ENCODE peak calls at places on chromosomes 16 and 17, in five cellular contexts. J is neural progenitor cell, M is HepG2, V is WERI-Rb-1, U is HL-60. R is an unnamed sample.

GRCh38 chr16:3503513-3503912 is 2.7 kb downstream of the CLUAP1 start:
- DNase-seq in J (no peak), M (no peak), V (no peak), U (no peak), R (no peak)

GRCh38 chr17:28511858-28512461 is 5.8 kb downstream of the FOXN1 start:
- DNase-seq in J (no peak), M (no peak), V (peak), U (no peak), R (no peak)

GRCh38 chr17:19533036-19533717 is 477 bp upstream of the SLC47A1 start:
- DNase-seq in J (no peak), M (no peak), V (no peak), U (no peak), R (no peak)

GRCh38 chr17:21510686-21511367 is 134.7 kb downstream of the KCNJ12 start:
- DNase-seq in J (peak), M (no peak), V (no peak), U (no peak), R (no peak)

GRCh38 chr16:16041196-16041892 is 91.9 kb downstream of the ABCC1 start:
- DNase-seq in J (peak), M (no peak), V (no peak), U (no peak), R (no peak)

GRCh38 chr17:74028717-74029116 is 174.8 kb upstream of the RPL38 start:
- DNase-seq in J (no peak), M (no peak), V (no peak), U (no peak), R (no peak)

GRCh38 chr16:80107900-80108299 is 432.9 kb upstream of the DYNLRB2 start:
- DNase-seq in J (no peak), M (no peak), V (no peak), U (no peak), R (no peak)

GRCh38 chr16:74107795-74108610 is 188.6 kb upstream of the PSMD7 start:
- DNase-seq in J (peak), M (peak), V (peak), U (peak), R (no peak)

GRCh38 chr17:82845163-82845807 is 5.5 kb upstream of the ZNF750 start:
- DNase-seq in J (no peak), M (no peak), V (no peak), U (no peak), R (no peak)

GRCh38 chr17:49252148-49252682 is 21.6 kb upstream of the PHOSPHO1 start:
- DNase-seq in J (no peak), M (peak), V (peak), U (peak), R (no peak)

GRCh38 chr16:58105619-58106018 is 23.6 kb downstream of the CFAP20 start:
- DNase-seq in J (no peak), M (no peak), V (no peak), U (no peak), R (no peak)

GRCh38 chr17:21814776-21815175 is 122.5 kb downstream of the KCNJ18 start:
- DNase-seq in J (no peak), M (no peak), V (no peak), U (no peak), R (no peak)

GRCh38 chr17:66508896-66509843 is 206.8 kb downstream of the PRKCA start:
- DNase-seq in J (no peak), M (no peak), V (no peak), U (no peak), R (no peak)

GRCh38 chr17:79602621-79603020 is 8.2 kb downstream of the RBFOX3 start:
- DNase-seq in J (no peak), M (no peak), V (no peak), U (no peak), R (no peak)

GRCh38 chr17:37702605-37703004 is 42.3 kb downstream of the HNF1B start:
- DNase-seq in J (no peak), M (no peak), V (no peak), U (no peak), R (peak)

GRCh38 chr16:79598341-79599181 is 2.0 kb downstream of the MAF start:
- DNase-seq in J (peak), M (no peak), V (peak), U (no peak), R (peak)

GRCh38 chr17:43085489-43085888 is 39.7 kb downstream of the BRCA1 start:
- DNase-seq in J (no peak), M (peak), V (no peak), U (no peak), R (peak)

GRCh38 chr17:77436058-77436442 is 295.3 kb downstream of the SEC14L1 start:
- DNase-seq in J (peak), M (no peak), V (peak), U (no peak), R (no peak)

GRCh38 chr16:86895609-86896008 is 317.3 kb downstream of the FOXL1 start:
- DNase-seq in J (no peak), M (no peak), V (no peak), U (no peak), R (no peak)

GRCh38 chr16:14223632-14224031 is 152.5 kb downstream of the MRTFB start:
- DNase-seq in J (no peak), M (no peak), V (no peak), U (no peak), R (no peak)

GRCh38 chr16:76535-77272 is 1.3 kb upstream of the MPG start:
- DNase-seq in J (no peak), M (peak), V (peak), U (peak), R (no peak)

GRCh38 chr17:7549401-7550055 is 670 bp downstream of the TNFSF12 start:
- DNase-seq in J (no peak), M (no peak), V (no peak), U (no peak), R (no peak)

GRCh38 chr17:50772251-50772650 is 4.9 kb upstream of the ANKRD40CL start:
- DNase-seq in J (no peak), M (no peak), V (no peak), U (no peak), R (no peak)

GRCh38 chr16:89274561-89275283 is 57.2 kb downstream of the ZNF778 start:
- DNase-seq in J (no peak), M (no peak), V (no peak), U (no peak), R (no peak)

GRCh38 chr17:73770115-73770848 is 126.0 kb upstream of the SDK2 start:
- DNase-seq in J (no peak), M (no peak), V (peak), U (no peak), R (peak)

GRCh38 chr16:75257886-75258806 is 6.7 kb upstream of the BCAR1 start:
- DNase-seq in J (no peak), M (no peak), V (no peak), U (no peak), R (no peak)

GRCh38 chr16:11109551-11109950 is 146.5 kb downstream of the SOCS1 start:
- DNase-seq in J (no peak), M (no peak), V (no peak), U (no peak), R (no peak)

GRCh38 chr16:83946781-83947566 is 6.1 kb upstream of the OSGIN1 start:
- DNase-seq in J (no peak), M (peak), V (no peak), U (no peak), R (no peak)

GRCh38 chr16:23516366-23517137 is 6.3 kb upstream of the GGA2 start:
- DNase-seq in J (no peak), M (no peak), V (no peak), U (peak), R (no peak)

GRCh38 chr17:68662037-68662432 is 60.9 kb upstream of the FAM20A start:
- DNase-seq in J (no peak), M (no peak), V (no peak), U (no peak), R (no peak)

GRCh38 chr16:72530434-72530833 is 358.5 kb upstream of the PMFBP1 start:
- DNase-seq in J (no peak), M (no peak), V (no peak), U (peak), R (no peak)

GRCh38 chr16:83964684-83965443 is 3.2 kb upstream of the NECAB2 start:
- DNase-seq in J (no peak), M (no peak), V (no peak), U (no peak), R (no peak)

GRCh38 chr16:4814542-4815173 is 12.2 kb upstream of the ROGDI start:
- DNase-seq in J (no peak), M (no peak), V (no peak), U (no peak), R (no peak)

DNA sequence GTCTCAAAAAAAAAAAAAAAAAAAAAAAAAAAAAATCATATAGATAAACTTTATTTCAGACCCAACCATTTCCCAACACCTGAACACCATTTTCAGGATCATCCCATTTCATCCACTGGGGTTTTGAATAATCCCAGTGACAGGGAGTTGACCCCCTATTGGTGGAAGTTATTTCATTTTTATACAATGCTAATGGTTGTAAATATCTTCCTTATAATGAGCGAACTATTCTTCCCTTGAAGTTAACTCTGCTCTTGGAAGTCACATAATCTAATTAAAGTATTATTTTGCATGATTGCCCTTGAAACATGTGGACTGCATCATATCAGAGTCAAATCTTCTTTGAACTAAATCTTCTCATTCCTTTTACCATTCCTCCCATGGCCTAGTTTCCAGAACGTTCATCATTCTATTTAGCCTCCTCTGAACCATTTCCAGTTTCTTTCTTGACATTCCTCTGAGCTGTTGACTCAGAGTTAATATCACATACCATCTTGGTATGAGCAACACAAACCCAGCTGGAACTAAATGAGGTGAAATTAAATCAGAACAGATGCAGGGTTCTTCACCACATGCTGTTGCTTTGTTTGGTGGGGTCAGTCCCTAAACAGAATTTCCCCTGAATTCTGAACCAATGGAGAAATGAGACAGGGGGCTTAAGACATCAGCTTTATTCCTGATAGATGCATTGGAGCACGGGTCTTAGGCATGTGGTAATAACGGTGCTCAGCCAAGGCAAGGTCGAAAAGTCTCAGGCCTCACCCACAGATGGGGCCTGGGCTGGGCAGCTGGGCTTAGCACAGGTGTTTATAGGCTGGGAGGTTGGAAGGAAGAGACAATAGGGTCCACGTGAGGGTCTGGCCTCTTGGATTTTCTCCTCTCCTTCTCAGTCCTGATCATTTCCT is 8.9 kb downstream of the HSD17B2 start:
- DNase-seq in J (peak), M (no peak), V (no peak), U (no peak), R (peak)
- TF ChIP-seq CTCF in J (no peak), M (no peak), V (no peak), U (no peak), R (no peak)

GRCh38 chr17:58329808-58330543 is 1.4 kb upstream of the TSPOAP1 start:
- DNase-seq in J (no peak), M (no peak), V (no peak), U (peak), R (no peak)

GRCh38 chr17:58329035-58329807 is 626 bp upstream of the TSPOAP1 start:
- DNase-seq in J (peak), M (peak), V (peak), U (peak), R (no peak)

GRCh38 chr17:58330997-58331814 is 2.6 kb upstream of the TSPOAP1 start:
- DNase-seq in J (no peak), M (no peak), V (no peak), U (peak), R (no peak)

GRCh38 chr17:58331815-58332719 is 3.5 kb upstream of the TSPOAP1 start:
- DNase-seq in J (no peak), M (no peak), V (no peak), U (peak), R (no peak)

GRCh38 chr17:58330544-58330996 is 2.0 kb upstream of the TSPOAP1 start:
- DNase-seq in J (no peak), M (no peak), V (no peak), U (peak), R (no peak)
- H3K4me3 ChIP-seq in J (no peak), M (no peak), V (no peak), U (peak), R (no peak)

DNA sequence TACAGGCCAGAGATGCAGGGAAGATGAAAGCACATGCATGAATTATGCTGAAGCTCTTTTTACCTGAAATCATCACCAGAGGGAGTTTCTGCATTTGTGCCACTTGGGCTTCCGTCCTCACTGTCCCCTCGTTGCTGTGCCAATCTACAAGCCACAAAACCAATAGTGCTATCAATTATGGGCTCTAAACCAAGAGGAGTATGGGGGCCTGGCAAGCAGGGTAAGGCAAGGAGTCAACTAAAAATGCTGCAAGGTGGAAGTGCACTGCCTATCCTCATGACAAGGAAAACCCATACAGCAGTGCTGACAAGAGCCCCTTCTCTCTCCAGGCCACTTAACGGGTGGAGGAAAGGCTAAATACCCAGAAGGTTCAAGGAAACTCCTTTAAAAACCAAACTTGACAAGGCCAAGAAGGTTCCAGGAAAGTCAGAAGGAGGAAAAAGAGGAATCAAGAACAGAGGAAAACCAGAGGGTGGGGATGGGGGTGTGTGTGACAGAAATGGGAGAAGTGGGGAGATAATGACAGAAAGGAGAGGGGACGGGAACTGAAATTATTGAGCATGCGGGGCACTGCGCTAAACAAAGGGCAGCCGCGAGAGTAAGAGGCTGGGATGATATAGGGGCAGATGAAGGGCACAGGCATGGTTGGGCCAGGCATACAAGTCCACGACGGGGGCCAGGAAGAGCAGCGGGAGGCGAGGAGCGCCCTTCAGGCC is 674 bp downstream of the C17orf75 start:
- DNase-seq in J (no peak), M (peak), V (no peak), U (peak), R (no peak)
- TF ChIP-seq CTCF in J (peak), M (peak), V (peak), U (no peak), R (peak)

DNA sequence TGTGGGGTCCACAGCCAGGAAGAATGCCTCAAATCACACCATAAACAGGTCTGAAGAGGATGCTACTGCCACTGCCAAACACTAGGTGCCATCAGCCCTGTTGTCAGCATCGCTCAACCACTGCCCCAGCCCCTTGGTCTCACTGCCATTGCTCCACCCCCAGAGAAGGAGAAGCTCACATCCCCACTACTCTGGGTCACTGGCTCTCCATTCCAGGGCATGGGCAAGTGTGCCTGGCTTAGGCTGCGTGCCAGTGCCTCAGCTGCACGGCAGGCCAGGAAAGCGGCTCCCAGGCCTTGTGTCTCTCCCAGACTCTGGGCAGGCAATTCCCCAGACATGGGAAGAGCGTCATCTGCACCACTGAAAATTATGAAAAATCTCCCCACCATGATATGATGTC is 1.2 kb upstream of the IGSF6 start:
- DNase-seq in J (no peak), M (no peak), V (no peak), U (no peak), R (no peak)
- H3K4me3 ChIP-seq in J (no peak), M (no peak), V (no peak), U (no peak), R (no peak)

GRCh38 chr17:17681187-17681743 is at the start of gene RAI1:
- DNase-seq in J (peak), M (peak), V (peak), U (peak), R (no peak)
- TF ChIP-seq CTCF in J (peak), M (peak), V (peak), U (no peak), R (peak)

GRCh38 chr16:66936462-66936861 is 1.1 kb downstream of the CES2 start:
- DNase-seq in J (no peak), M (no peak), V (no peak), U (no peak), R (no peak)
- H3K4me3 ChIP-seq in J (no peak), M (peak), V (no peak), U (no peak), R (no peak)

GRCh38 chr16:9136596-9136995 is 45.2 kb downstream of the HAPSTR1 start:
- DNase-seq in J (no peak), M (no peak), V (no peak), U (no peak), R (no peak)

GRCh38 chr16:9141813-9142212 is 50.4 kb downstream of the HAPSTR1 start:
- DNase-seq in J (no peak), M (no peak), V (no peak), U (no peak), R (no peak)

GRCh38 chr16:9139965-9140364 is 48.5 kb downstream of the HAPSTR1 start:
- DNase-seq in J (peak), M (peak), V (peak), U (peak), R (no peak)

GRCh38 chr16:9138021-9138680 is 46.7 kb downstream of the HAPSTR1 start:
- DNase-seq in J (no peak), M (no peak), V (no peak), U (no peak), R (no peak)

DNA sequence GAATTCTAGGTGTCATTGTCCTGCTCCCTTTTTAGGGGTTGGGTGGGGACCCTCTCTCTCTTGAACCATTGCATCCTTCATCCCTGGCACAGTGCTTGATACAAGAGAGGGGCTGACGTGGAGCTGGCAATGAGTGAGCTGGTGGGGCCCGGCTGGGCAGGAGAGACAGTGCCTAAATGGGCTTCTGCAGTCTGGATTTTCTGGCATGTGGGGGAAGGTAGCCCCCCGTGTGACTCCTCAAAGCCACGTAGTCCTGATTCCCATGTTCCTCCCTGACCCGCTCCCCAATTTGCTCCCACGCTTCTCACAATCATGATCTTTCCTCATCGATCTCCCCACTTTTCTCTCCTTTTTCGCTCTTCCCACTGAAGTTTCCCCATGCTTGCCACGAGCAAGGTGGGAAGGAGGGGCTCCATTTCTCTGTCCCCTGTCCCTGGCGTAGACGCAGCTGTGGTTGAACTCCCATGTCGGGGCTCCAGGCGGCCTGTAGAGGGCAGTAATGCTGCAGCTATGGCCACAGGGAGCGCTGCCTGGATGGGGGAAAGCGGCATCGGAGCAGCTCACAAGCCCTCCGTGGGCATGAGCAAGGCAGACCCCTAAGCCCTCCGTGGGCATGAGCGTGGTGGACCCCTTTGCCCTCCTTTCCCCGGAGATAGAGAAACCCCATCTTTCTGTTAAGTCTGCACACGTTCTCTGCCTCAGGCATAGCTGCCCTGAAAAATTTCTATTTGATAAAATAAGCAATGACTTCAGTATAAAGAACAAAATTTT is 47.5 kb downstream of the HAPSTR1 start:
- DNase-seq in J (peak), M (peak), V (peak), U (peak), R (no peak)
- TF ChIP-seq CTCF in J (peak), M (peak), V (peak), U (peak), R (peak)

DNA sequence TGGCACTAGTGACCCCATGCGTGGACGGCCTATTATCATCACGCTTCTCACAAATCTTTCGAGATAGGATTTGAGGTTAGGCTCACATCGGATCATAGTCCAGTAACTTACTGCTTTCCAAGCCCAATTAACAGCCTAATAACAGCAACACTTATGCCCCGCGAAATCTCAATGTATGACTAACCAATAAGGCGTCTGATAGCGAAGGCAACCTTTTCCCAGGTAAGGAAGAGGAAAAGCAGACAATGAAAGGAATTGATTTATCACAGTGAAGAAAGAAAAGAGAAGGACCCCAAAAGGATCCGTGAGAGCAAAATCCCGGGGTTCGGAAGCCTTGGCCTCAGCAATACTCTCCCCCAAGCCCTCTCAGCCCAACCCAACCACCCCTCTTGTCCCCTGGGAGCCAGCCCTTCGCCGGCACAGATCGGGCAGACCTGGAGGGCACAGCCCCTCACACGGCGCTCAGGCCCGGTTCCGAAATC is 567 bp downstream of the GPATCH8 start:
- DNase-seq in J (peak), M (no peak), V (no peak), U (no peak), R (no peak)
- H3K4me3 ChIP-seq in J (peak), M (peak), V (peak), U (peak), R (peak)

R was measured in astrocyte of the cerebellum.